ENCODE peak calls at places on chromosome 10, in eight cellular contexts. One of them, this sample, is unnamed.

GRCh38 chr10:74658511-74658910 is 167.9 kb upstream of the KAT6B start:
- DNase-seq in tibial nerve: no peak
- DNase-seq in neuronal stem cell: no peak
- DNase-seq in tibial artery: no peak
- DNase-seq in mesenchymal stem cell: no peak
- DNase-seq in heart right ventricle: no peak
- DNase-seq in left lung: no peak
- DNase-seq in CD8-positive, alpha-beta memory T cell: no peak
- DNase-seq in this sample: no peak

GRCh38 chr10:3873728-3874461 is 88.9 kb upstream of the KLF6 start:
- DNase-seq in tibial nerve: no peak
- DNase-seq in neuronal stem cell: peak; percentile 20
- DNase-seq in tibial artery: no peak
- DNase-seq in mesenchymal stem cell: peak; percentile 97
- DNase-seq in heart right ventricle: no peak
- DNase-seq in left lung: no peak
- DNase-seq in CD8-positive, alpha-beta memory T cell: peak; percentile 58
- DNase-seq in this sample: no peak

GRCh38 chr10:60238408-60239100 is 151.1 kb downstream of the ANK3 start:
- DNase-seq in tibial nerve: no peak
- DNase-seq in neuronal stem cell: no peak
- DNase-seq in tibial artery: no peak
- DNase-seq in mesenchymal stem cell: peak; percentile 18
- DNase-seq in heart right ventricle: no peak
- DNase-seq in left lung: no peak
- DNase-seq in CD8-positive, alpha-beta memory T cell: no peak
- DNase-seq in this sample: no peak

GRCh38 chr10:94310369-94310768 is 52.4 kb downstream of the NOC3L start:
- DNase-seq in tibial nerve: no peak
- DNase-seq in neuronal stem cell: no peak
- DNase-seq in tibial artery: no peak
- DNase-seq in mesenchymal stem cell: no peak
- DNase-seq in heart right ventricle: no peak
- DNase-seq in left lung: no peak
- DNase-seq in CD8-positive, alpha-beta memory T cell: no peak
- DNase-seq in this sample: no peak

GRCh38 chr10:90592903-90593302 is 264.9 kb downstream of the HTR7 start:
- DNase-seq in tibial nerve: peak; percentile 13
- DNase-seq in neuronal stem cell: peak; percentile 43
- DNase-seq in tibial artery: peak; percentile 68
- DNase-seq in mesenchymal stem cell: peak; percentile 77
- DNase-seq in heart right ventricle: peak; percentile 15
- DNase-seq in left lung: no peak
- DNase-seq in CD8-positive, alpha-beta memory T cell: no peak
- DNase-seq in this sample: no peak

GRCh38 chr10:60975716-60976115 is 31.7 kb upstream of the RHOBTB1 start:
- DNase-seq in tibial nerve: no peak
- DNase-seq in neuronal stem cell: no peak
- DNase-seq in tibial artery: no peak
- DNase-seq in mesenchymal stem cell: no peak
- DNase-seq in heart right ventricle: no peak
- DNase-seq in left lung: no peak
- DNase-seq in CD8-positive, alpha-beta memory T cell: no peak
- DNase-seq in this sample: no peak

GRCh38 chr10:6062101-6062771 is at the start of gene IL2RA:
- DNase-seq in tibial nerve: no peak
- DNase-seq in neuronal stem cell: no peak
- DNase-seq in tibial artery: peak; percentile 60
- DNase-seq in mesenchymal stem cell: no peak
- DNase-seq in heart right ventricle: no peak
- DNase-seq in left lung: no peak
- DNase-seq in CD8-positive, alpha-beta memory T cell: peak; percentile 72
- DNase-seq in this sample: peak; percentile 58

GRCh38 chr10:49230004-49230403 is 41.8 kb upstream of the TMEM273 start:
- DNase-seq in tibial nerve: no peak
- DNase-seq in neuronal stem cell: no peak
- DNase-seq in tibial artery: no peak
- DNase-seq in mesenchymal stem cell: no peak
- DNase-seq in heart right ventricle: no peak
- DNase-seq in left lung: no peak
- DNase-seq in CD8-positive, alpha-beta memory T cell: no peak
- DNase-seq in this sample: no peak

GRCh38 chr10:73439055-73439454 is 5.7 kb upstream of the MSS51 start:
- DNase-seq in tibial nerve: no peak
- DNase-seq in neuronal stem cell: no peak
- DNase-seq in tibial artery: no peak
- DNase-seq in mesenchymal stem cell: peak; percentile 10
- DNase-seq in heart right ventricle: no peak
- DNase-seq in left lung: no peak
- DNase-seq in CD8-positive, alpha-beta memory T cell: no peak
- DNase-seq in this sample: no peak

GRCh38 chr10:34727595-34728033 is 87.5 kb downstream of the PARD3 start:
- DNase-seq in tibial nerve: peak; percentile 19
- DNase-seq in neuronal stem cell: no peak
- DNase-seq in tibial artery: no peak
- DNase-seq in mesenchymal stem cell: peak; percentile 21
- DNase-seq in heart right ventricle: no peak
- DNase-seq in left lung: peak; percentile 50
- DNase-seq in CD8-positive, alpha-beta memory T cell: no peak
- DNase-seq in this sample: no peak

GRCh38 chr10:132503581-132504421 is 33.8 kb upstream of the INPP5A start:
- DNase-seq in tibial nerve: no peak
- DNase-seq in neuronal stem cell: no peak
- DNase-seq in tibial artery: peak; percentile 60
- DNase-seq in mesenchymal stem cell: no peak
- DNase-seq in heart right ventricle: no peak
- DNase-seq in left lung: peak; percentile 30
- DNase-seq in CD8-positive, alpha-beta memory T cell: no peak
- DNase-seq in this sample: no peak

GRCh38 chr10:28906934-28907333 is 229.6 kb downstream of the BAMBI start:
- DNase-seq in tibial nerve: no peak
- DNase-seq in neuronal stem cell: no peak
- DNase-seq in tibial artery: no peak
- DNase-seq in mesenchymal stem cell: peak; percentile 63
- DNase-seq in heart right ventricle: no peak
- DNase-seq in left lung: no peak
- DNase-seq in CD8-positive, alpha-beta memory T cell: no peak
- DNase-seq in this sample: no peak

GRCh38 chr10:29784175-29784773 is 149.5 kb upstream of the SVIL start:
- DNase-seq in tibial nerve: peak; percentile 53
- DNase-seq in neuronal stem cell: no peak
- DNase-seq in tibial artery: peak; percentile 92
- DNase-seq in mesenchymal stem cell: peak; percentile 99
- DNase-seq in heart right ventricle: peak; percentile 14
- DNase-seq in left lung: peak; percentile 65
- DNase-seq in CD8-positive, alpha-beta memory T cell: no peak
- DNase-seq in this sample: no peak

GRCh38 chr10:15817407-15818046 is 42.8 kb downstream of the MINDY3 start:
- DNase-seq in tibial nerve: no peak
- DNase-seq in neuronal stem cell: no peak
- DNase-seq in tibial artery: no peak
- DNase-seq in mesenchymal stem cell: peak; percentile 7
- DNase-seq in heart right ventricle: no peak
- DNase-seq in left lung: no peak
- DNase-seq in CD8-positive, alpha-beta memory T cell: no peak
- DNase-seq in this sample: no peak

GRCh38 chr10:109889867-109890266 is 33.4 kb downstream of the XPNPEP1 start:
- DNase-seq in tibial nerve: no peak
- DNase-seq in neuronal stem cell: no peak
- DNase-seq in tibial artery: no peak
- DNase-seq in mesenchymal stem cell: peak; percentile 89
- DNase-seq in heart right ventricle: no peak
- DNase-seq in left lung: no peak
- DNase-seq in CD8-positive, alpha-beta memory T cell: no peak
- DNase-seq in this sample: no peak

GRCh38 chr10:4354382-4354812 is 471.6 kb upstream of the AKR1E2 start:
- DNase-seq in tibial nerve: no peak
- DNase-seq in neuronal stem cell: no peak
- DNase-seq in tibial artery: no peak
- DNase-seq in mesenchymal stem cell: peak; percentile 33
- DNase-seq in heart right ventricle: no peak
- DNase-seq in left lung: no peak
- DNase-seq in CD8-positive, alpha-beta memory T cell: no peak
- DNase-seq in this sample: no peak

GRCh38 chr10:63166742-63167258 is 33.7 kb downstream of the NRBF2 start:
- DNase-seq in tibial nerve: no peak
- DNase-seq in neuronal stem cell: peak; percentile 51
- DNase-seq in tibial artery: no peak
- DNase-seq in mesenchymal stem cell: peak; percentile 85
- DNase-seq in heart right ventricle: no peak
- DNase-seq in left lung: no peak
- DNase-seq in CD8-positive, alpha-beta memory T cell: no peak
- DNase-seq in this sample: no peak

GRCh38 chr10:33280217-33280616 is 54.2 kb downstream of the NRP1 start:
- DNase-seq in tibial nerve: no peak
- DNase-seq in neuronal stem cell: no peak
- DNase-seq in tibial artery: no peak
- DNase-seq in mesenchymal stem cell: no peak
- DNase-seq in heart right ventricle: no peak
- DNase-seq in left lung: no peak
- DNase-seq in CD8-positive, alpha-beta memory T cell: no peak
- DNase-seq in this sample: no peak

GRCh38 chr10:110226926-110227641 is 19.7 kb downstream of the MXI1 start:
- DNase-seq in tibial nerve: no peak
- DNase-seq in neuronal stem cell: no peak
- DNase-seq in tibial artery: peak; percentile 88
- DNase-seq in mesenchymal stem cell: peak; percentile 39
- DNase-seq in heart right ventricle: peak; percentile 82
- DNase-seq in left lung: peak; percentile 78
- DNase-seq in CD8-positive, alpha-beta memory T cell: peak; percentile 83
- DNase-seq in this sample: peak; percentile 80

GRCh38 chr10:88474884-88475844 is 108.0 kb downstream of the RNLS start:
- DNase-seq in tibial nerve: peak; percentile 20
- DNase-seq in neuronal stem cell: no peak
- DNase-seq in tibial artery: no peak
- DNase-seq in mesenchymal stem cell: no peak
- DNase-seq in heart right ventricle: peak; percentile 5
- DNase-seq in left lung: no peak
- DNase-seq in CD8-positive, alpha-beta memory T cell: no peak
- DNase-seq in this sample: no peak

GRCh38 chr10:126439947-126440346 is 51.7 kb upstream of the ADAM12 start:
- DNase-seq in tibial nerve: no peak
- DNase-seq in neuronal stem cell: no peak
- DNase-seq in tibial artery: no peak
- DNase-seq in mesenchymal stem cell: no peak
- DNase-seq in heart right ventricle: no peak
- DNase-seq in left lung: no peak
- DNase-seq in CD8-positive, alpha-beta memory T cell: no peak
- DNase-seq in this sample: no peak

GRCh38 chr10:28429573-28430216 is 103.2 kb upstream of the WAC start:
- DNase-seq in tibial nerve: no peak
- DNase-seq in neuronal stem cell: no peak
- DNase-seq in tibial artery: no peak
- DNase-seq in mesenchymal stem cell: peak; percentile 3
- DNase-seq in heart right ventricle: no peak
- DNase-seq in left lung: no peak
- DNase-seq in CD8-positive, alpha-beta memory T cell: no peak
- DNase-seq in this sample: no peak

GRCh38 chr10:124802313-124802675 is 675 bp downstream of the ABRAXAS2 start:
- DNase-seq in tibial nerve: no peak
- DNase-seq in neuronal stem cell: no peak
- DNase-seq in tibial artery: no peak
- DNase-seq in mesenchymal stem cell: peak; percentile 29
- DNase-seq in heart right ventricle: no peak
- DNase-seq in left lung: no peak
- DNase-seq in CD8-positive, alpha-beta memory T cell: no peak
- DNase-seq in this sample: no peak

GRCh38 chr10:23412223-23412622 is 26.7 kb upstream of the OTUD1 start:
- DNase-seq in tibial nerve: no peak
- DNase-seq in neuronal stem cell: no peak
- DNase-seq in tibial artery: no peak
- DNase-seq in mesenchymal stem cell: peak; percentile 81
- DNase-seq in heart right ventricle: no peak
- DNase-seq in left lung: no peak
- DNase-seq in CD8-positive, alpha-beta memory T cell: no peak
- DNase-seq in this sample: no peak

GRCh38 chr10:50346947-50347346 is 95.6 kb upstream of the ASAH2 start:
- DNase-seq in tibial nerve: no peak
- DNase-seq in neuronal stem cell: no peak
- DNase-seq in tibial artery: no peak
- DNase-seq in mesenchymal stem cell: no peak
- DNase-seq in heart right ventricle: no peak
- DNase-seq in left lung: no peak
- DNase-seq in CD8-positive, alpha-beta memory T cell: no peak
- DNase-seq in this sample: no peak
- H3K9me3 ChIP-seq in tibial nerve: no peaks in the 10 kb centered on the region
- H3K9me3 ChIP-seq in neuronal stem cell: no peaks in the 10 kb centered on the region
- H3K9me3 ChIP-seq in tibial artery: no peaks in the 10 kb centered on the region
- H3K9me3 ChIP-seq in mesenchymal stem cell: peaks cover 11% of the 10 kb centered on the region
- H3K9me3 ChIP-seq in heart right ventricle: no peaks in the 10 kb centered on the region
- H3K9me3 ChIP-seq in left lung: no peaks in the 10 kb centered on the region
- H3K9me3 ChIP-seq in CD8-positive, alpha-beta memory T cell: no peaks in the 10 kb centered on the region
- H3K9me3 ChIP-seq in this sample: no peaks in the 10 kb centered on the region

GRCh38 chr10:102480396-102480795 is 22.1 kb downstream of the ACTR1A start:
- DNase-seq in tibial nerve: no peak
- DNase-seq in neuronal stem cell: no peak
- DNase-seq in tibial artery: no peak
- DNase-seq in mesenchymal stem cell: no peak
- DNase-seq in heart right ventricle: no peak
- DNase-seq in left lung: no peak
- DNase-seq in CD8-positive, alpha-beta memory T cell: peak; percentile 33
- DNase-seq in this sample: no peak
- H3K27ac ChIP-seq in tibial nerve: no peak overlapping the region
- H3K27ac ChIP-seq in neuronal stem cell: no peak overlapping the region
- H3K27ac ChIP-seq in tibial artery: no peak overlapping the region
- H3K27ac ChIP-seq in mesenchymal stem cell: no peak overlapping the region
- H3K27ac ChIP-seq in heart right ventricle: no peak overlapping the region
- H3K27ac ChIP-seq in left lung: no peak overlapping the region
- H3K27ac ChIP-seq in CD8-positive, alpha-beta memory T cell: no peak overlapping the region
- H3K27ac ChIP-seq in this sample: no peak overlapping the region

GRCh38 chr10:14158575-14158974 is 172.1 kb downstream of the FRMD4A start:
- DNase-seq in tibial nerve: no peak
- DNase-seq in neuronal stem cell: no peak
- DNase-seq in tibial artery: no peak
- DNase-seq in mesenchymal stem cell: no peak
- DNase-seq in heart right ventricle: no peak
- DNase-seq in left lung: no peak
- DNase-seq in CD8-positive, alpha-beta memory T cell: no peak
- DNase-seq in this sample: no peak
- H3K9me3 ChIP-seq in tibial nerve: no peaks in the 10 kb centered on the region
- H3K9me3 ChIP-seq in neuronal stem cell: no peaks in the 10 kb centered on the region
- H3K9me3 ChIP-seq in tibial artery: peaks cover 5% of the 10 kb centered on the region
- H3K9me3 ChIP-seq in mesenchymal stem cell: peaks cover 3% of the 10 kb centered on the region
- H3K9me3 ChIP-seq in heart right ventricle: no peaks in the 10 kb centered on the region
- H3K9me3 ChIP-seq in left lung: no peaks in the 10 kb centered on the region
- H3K9me3 ChIP-seq in CD8-positive, alpha-beta memory T cell: no peaks in the 10 kb centered on the region
- H3K9me3 ChIP-seq in this sample: peaks cover 5% of the 10 kb centered on the region

DNA sequence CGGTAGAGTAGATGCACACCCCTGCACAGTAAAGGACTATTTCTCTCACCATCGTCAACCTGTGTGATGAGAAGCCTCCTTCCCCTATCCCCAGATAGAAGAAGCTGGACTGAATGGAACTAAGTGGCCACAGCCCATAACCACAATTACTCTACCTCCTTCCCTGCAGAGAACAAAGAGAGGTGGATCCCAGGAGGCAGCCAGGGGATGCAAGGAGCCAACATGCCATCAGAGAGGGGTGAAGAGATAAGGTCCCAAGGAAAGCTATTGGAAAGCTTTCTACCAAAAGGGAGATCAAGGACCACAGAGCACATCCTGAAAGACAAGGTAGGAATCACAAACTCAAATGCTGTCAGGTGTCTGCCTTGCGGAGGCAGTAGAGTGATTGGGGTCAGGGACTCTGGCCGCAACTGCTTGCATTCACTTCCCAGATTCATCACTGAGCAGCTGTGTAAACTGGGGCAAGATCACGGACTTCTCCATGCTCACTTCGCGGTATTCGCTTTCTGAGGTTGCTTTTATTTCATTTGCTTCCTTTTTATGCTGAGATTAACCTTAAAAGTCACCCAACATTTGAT is 81.6 kb upstream of the MYO3A start:
- DNase-seq in tibial nerve: no peak
- DNase-seq in neuronal stem cell: no peak
- DNase-seq in tibial artery: no peak
- DNase-seq in mesenchymal stem cell: no peak
- DNase-seq in heart right ventricle: no peak
- DNase-seq in left lung: no peak
- DNase-seq in CD8-positive, alpha-beta memory T cell: no peak
- DNase-seq in this sample: no peak
- H3K27ac ChIP-seq in tibial nerve: no peak overlapping the region
- H3K27ac ChIP-seq in neuronal stem cell: no peak overlapping the region
- H3K27ac ChIP-seq in tibial artery: no peak overlapping the region
- H3K27ac ChIP-seq in mesenchymal stem cell: no peak overlapping the region
- H3K27ac ChIP-seq in heart right ventricle: no peak overlapping the region
- H3K27ac ChIP-seq in left lung: no peak overlapping the region
- H3K27ac ChIP-seq in CD8-positive, alpha-beta memory T cell: no peak overlapping the region
- H3K27ac ChIP-seq in this sample: no peak overlapping the region

This sample was measured in CD4-positive, alpha-beta T cell.